ENCODE peak calls at places on chromosomes 1 and 21, in eight cellular contexts. Q is kidney tubule cell; P is iPS DF 19.7; C is HCT116; S is activated CD8-positive, alpha-beta memory T cell treated with anti-CD3 and anti-CD28 coated beads, Interleukin-2, amount 50 U/mL, for 4 hours; V is iris pigment epithelial cell; A is endothelial cell; G is hippocampal formation. R is an unnamed sample.

GRCh38 chr1:1869459-1869858 is 21.4 kb downstream of the GNB1 start:
- DNase-seq in G (no peak), V (no peak), S (no peak), P (no peak), Q (no peak), C (no peak), A (no peak), R (no peak)

GRCh38 chr1:20325844-20326323 is 35.2 kb downstream of the VWA5B1 start:
- DNase-seq in C (no peak), V (no peak), A (no peak), G (no peak), S (no peak), Q (no peak), P (no peak), R (no peak)

GRCh38 chr1:37449936-37450335 is 24.4 kb upstream of the ZC3H12A start:
- DNase-seq in S (no peak), C (no peak), G (no peak), A (no peak), V (no peak), P (no peak), Q (no peak), R (no peak)

GRCh38 chr1:910881-911721 is 12.6 kb upstream of the SAMD11 start:
- DNase-seq in C (no peak), G (no peak), A (peak), Q (peak), V (no peak), P (no peak), S (peak), R (peak)

GRCh38 chr21:35649186-35649585 is 411.1 kb downstream of the SETD4 start:
- DNase-seq in A (no peak), V (peak), S (no peak), G (no peak), C (no peak), P (no peak), Q (peak), R (peak)

GRCh38 chr1:962381-963350 is 2.3 kb downstream of the KLHL17 start:
- DNase-seq in G (no peak), C (no peak), V (no peak), S (no peak), A (no peak), Q (no peak), P (no peak), R (no peak)

GRCh38 chr1:59100975-59101374 is 195.9 kb upstream of the FGGY start:
- DNase-seq in G (no peak), S (no peak), P (no peak), A (no peak), V (peak), Q (no peak), C (no peak), R (no peak)

GRCh38 chr1:234199476-234200127 is 173.7 kb upstream of the COA6 start:
- DNase-seq in C (no peak), P (no peak), A (no peak), G (no peak), S (no peak), V (no peak), Q (peak), R (peak)

GRCh38 chr1:161139765-161140164 is 7.3 kb upstream of the DEDD start:
- DNase-seq in Q (peak), P (no peak), A (peak), G (no peak), C (no peak), S (peak), V (peak), R (no peak)

GRCh38 chr1:151461694-151462093 is 2.4 kb upstream of the POGZ start:
- DNase-seq in C (no peak), S (no peak), G (no peak), A (no peak), P (no peak), Q (no peak), V (no peak), R (no peak)

GRCh38 chr1:10540277-10541005 is 65.7 kb downstream of the PEX14 start:
- DNase-seq in C (no peak), V (peak), P (no peak), S (no peak), A (peak), Q (no peak), G (no peak), R (no peak)

GRCh38 chr1:213381572-213382084 is 330.6 kb downstream of the RPS6KC1 start:
- DNase-seq in V (no peak), P (no peak), C (no peak), A (no peak), G (no peak), S (no peak), Q (peak), R (no peak)

GRCh38 chr1:214520544-214521165 is 30.7 kb downstream of the PTPN14 start:
- DNase-seq in A (no peak), G (no peak), Q (peak), P (no peak), C (no peak), S (no peak), V (no peak), R (no peak)

GRCh38 chr1:212816567-212817278 is 25.0 kb downstream of the TATDN3 start:
- DNase-seq in G (no peak), Q (no peak), S (no peak), V (peak), P (no peak), C (no peak), A (no peak), R (no peak)

GRCh38 chr21:42068592-42068991 is 2.5 kb upstream of the UMODL1 start:
- DNase-seq in C (no peak), V (no peak), P (no peak), Q (no peak), S (no peak), A (no peak), G (no peak), R (no peak)

GRCh38 chr1:36165145-36165544 is 9.2 kb downstream of the MAP7D1 start:
- DNase-seq in V (no peak), Q (no peak), P (no peak), A (no peak), G (no peak), C (no peak), S (no peak), R (no peak)

GRCh38 chr1:200311256-200311655 is 98.6 kb downstream of the ZNF281 start:
- DNase-seq in Q (peak), V (peak), S (no peak), A (no peak), G (no peak), P (no peak), C (no peak), R (no peak)

GRCh38 chr1:183780159-183780558 is 24.8 kb upstream of the RGL1 start:
- DNase-seq in V (no peak), G (no peak), S (no peak), A (no peak), Q (no peak), P (no peak), C (no peak), R (no peak)

GRCh38 chr1:86416343-86416742 is 7.6 kb upstream of the CLCA2 start:
- DNase-seq in C (no peak), P (no peak), Q (peak), S (no peak), V (no peak), A (no peak), G (no peak), R (no peak)

GRCh38 chr1:157274698-157275534 is 136.7 kb upstream of the ETV3 start:
- DNase-seq in V (peak), C (no peak), A (no peak), P (no peak), S (no peak), G (no peak), Q (peak), R (peak)

GRCh38 chr1:94529416-94529815 is 12.1 kb downstream of the F3 start:
- DNase-seq in C (no peak), Q (no peak), V (no peak), A (no peak), G (no peak), P (no peak), S (no peak), R (no peak)

GRCh38 chr21:41521489-41522027 is 13.6 kb upstream of the TMPRSS2 start:
- DNase-seq in V (no peak), P (no peak), G (no peak), Q (no peak), A (no peak), S (no peak), C (no peak), R (no peak)

GRCh38 chr1:200342511-200343400 is 67.1 kb downstream of the ZNF281 start:
- DNase-seq in C (no peak), A (no peak), G (no peak), P (no peak), Q (peak), V (peak), S (no peak), R (no peak)

GRCh38 chr1:210344706-210345105 is 16.0 kb downstream of the HHAT start:
- DNase-seq in A (no peak), V (no peak), G (no peak), P (no peak), Q (no peak), S (no peak), C (no peak), R (no peak)

GRCh38 chr1:89912073-89912472 is 82.8 kb upstream of the ZNF326 start:
- DNase-seq in G (no peak), S (no peak), A (no peak), Q (no peak), V (peak), P (no peak), C (no peak), R (no peak)

GRCh38 chr1:8348056-8348776 is 30.3 kb downstream of the SLC45A1 start:
- DNase-seq in C (no peak), Q (no peak), G (no peak), S (no peak), V (no peak), P (no peak), A (no peak), R (no peak)

GRCh38 chr1:54874079-54874830 is 12.7 kb downstream of the DHCR24 start:
- DNase-seq in P (no peak), A (no peak), Q (no peak), C (no peak), S (no peak), G (no peak), V (no peak), R (no peak)

GRCh38 chr1:47624531-47624930 is 186.7 kb downstream of the FOXD2 start:
- DNase-seq in C (peak), G (no peak), A (peak), S (no peak), Q (peak), V (no peak), P (no peak), R (peak)

GRCh38 chr1:151739590-151740355 is 18.5 kb downstream of the RIIAD1 start:
- DNase-seq in V (no peak), S (no peak), A (no peak), C (no peak), Q (peak), G (no peak), P (no peak), R (no peak)

GRCh38 chr1:99969729-99970591 is at the start of gene SLC35A3:
- DNase-seq in A (peak), G (peak), C (peak), Q (peak), P (peak), V (peak), S (peak), R (peak)

GRCh38 chr1:117061986-117062415 is 1.9 kb downstream of the TTF2 start:
- DNase-seq in G (no peak), S (no peak), A (no peak), P (no peak), Q (peak), C (no peak), V (peak), R (peak)

GRCh38 chr1:6960291-6960758 is 175.1 kb downstream of the CAMTA1 start:
- DNase-seq in A (no peak), V (peak), P (no peak), G (no peak), S (no peak), Q (no peak), C (no peak), R (no peak)

GRCh38 chr1:197675475-197676324 is 99.6 kb downstream of the DENND1B start:
- DNase-seq in V (peak), A (no peak), S (no peak), C (no peak), P (no peak), Q (no peak), G (no peak), R (no peak)

GRCh38 chr1:208803371-208803811 is 559.2 kb upstream of the PLXNA2 start:
- DNase-seq in C (no peak), G (no peak), A (no peak), V (no peak), Q (no peak), S (no peak), P (no peak), R (no peak)

GRCh38 chr1:231357831-231358354 is 19.8 kb downstream of the SPRTN start:
- DNase-seq in A (peak), V (peak), Q (peak), P (no peak), C (peak), S (no peak), G (peak), R (peak)

GRCh38 chr1:52243221-52243987 is 101.5 kb downstream of the ZFYVE9 start:
- DNase-seq in Q (peak), C (no peak), G (no peak), P (no peak), A (no peak), S (no peak), V (no peak), R (no peak)

GRCh38 chr21:15809818-15810217 is 80.0 kb downstream of the USP25 start:
- DNase-seq in V (peak), P (no peak), A (no peak), Q (no peak), G (no peak), C (no peak), S (no peak), R (peak)

GRCh38 chr1:53583021-53583902 is 124.1 kb downstream of the DMRTB1 start:
- DNase-seq in A (no peak), Q (no peak), C (no peak), S (peak), G (no peak), V (peak), P (no peak), R (no peak)

GRCh38 chr21:17859661-17860060 is 40.5 kb upstream of the C21orf91 start:
- DNase-seq in A (no peak), S (no peak), V (no peak), Q (no peak), P (no peak), G (peak), C (no peak), R (no peak)

GRCh38 chr1:43246466-43247213 is 23.1 kb upstream of the TMEM125 start:
- DNase-seq in V (no peak), S (no peak), Q (no peak), C (no peak), A (no peak), G (no peak), P (no peak), R (no peak)

R was measured in NCI-H226.